ENCODE peak calls at places on chromosomes 2 and 18, in four cellular contexts. One of them, this sample, is unnamed.

GRCh38 chr18:9913526-9914333 is at the start of gene VAPA:
- DNase-seq in uterus: peak
- DNase-seq in pancreas: peak
- DNase-seq in left ventricle myocardium inferior: peak
- DNase-seq in this sample: peak

GRCh38 chr2:144595686-144596073 is 75.8 kb upstream of the ZEB2 start:
- DNase-seq in uterus: no peak
- DNase-seq in pancreas: no peak
- DNase-seq in left ventricle myocardium inferior: no peak
- DNase-seq in this sample: no peak

GRCh38 chr2:240060977-240061591 is 7.8 kb upstream of the OR6B3 start:
- DNase-seq in uterus: no peak
- DNase-seq in pancreas: peak
- DNase-seq in left ventricle myocardium inferior: no peak
- DNase-seq in this sample: peak

GRCh38 chr2:15918761-15919356 is 21.5 kb upstream of the MYCN start:
- DNase-seq in uterus: no peak
- DNase-seq in pancreas: no peak
- DNase-seq in left ventricle myocardium inferior: no peak
- DNase-seq in this sample: no peak

GRCh38 chr2:216344958-216345315 is 27.3 kb downstream of the MARCHF4 start:
- DNase-seq in uterus: no peak
- DNase-seq in pancreas: no peak
- DNase-seq in left ventricle myocardium inferior: no peak
- DNase-seq in this sample: no peak

GRCh38 chr2:100188326-100188725 is 45.9 kb upstream of the AFF3 start:
- DNase-seq in uterus: no peak
- DNase-seq in pancreas: no peak
- DNase-seq in left ventricle myocardium inferior: no peak
- DNase-seq in this sample: no peak

GRCh38 chr2:196353717-196354116 is 182.3 kb upstream of the STK17B start:
- DNase-seq in uterus: no peak
- DNase-seq in pancreas: no peak
- DNase-seq in left ventricle myocardium inferior: no peak
- DNase-seq in this sample: no peak

GRCh38 chr2:99565227-99565626 is 75.4 kb upstream of the REV1 start:
- DNase-seq in uterus: no peak
- DNase-seq in pancreas: no peak
- DNase-seq in left ventricle myocardium inferior: no peak
- DNase-seq in this sample: no peak

GRCh38 chr2:164706522-164706921 is 85.2 kb upstream of the GRB14 start:
- DNase-seq in uterus: no peak
- DNase-seq in pancreas: no peak
- DNase-seq in left ventricle myocardium inferior: no peak
- DNase-seq in this sample: no peak

GRCh38 chr2:149629003-149629402 is 41.4 kb upstream of the MMADHC start:
- DNase-seq in uterus: no peak
- DNase-seq in pancreas: no peak
- DNase-seq in left ventricle myocardium inferior: no peak
- DNase-seq in this sample: no peak

GRCh38 chr18:30333310-30333709 is 709.2 kb downstream of the DSC3 start:
- DNase-seq in uterus: no peak
- DNase-seq in pancreas: no peak
- DNase-seq in left ventricle myocardium inferior: no peak
- DNase-seq in this sample: no peak

GRCh38 chr2:132909427-132909826 is 239.4 kb upstream of the LYPD1 start:
- DNase-seq in uterus: no peak
- DNase-seq in pancreas: no peak
- DNase-seq in left ventricle myocardium inferior: no peak
- DNase-seq in this sample: no peak

GRCh38 chr2:240013343-240013742 is 11.8 kb downstream of the NDUFA10 start:
- DNase-seq in uterus: no peak
- DNase-seq in pancreas: no peak
- DNase-seq in left ventricle myocardium inferior: no peak
- DNase-seq in this sample: no peak

GRCh38 chr2:16019617-16020351 is 79.4 kb downstream of the MYCN start:
- DNase-seq in uterus: no peak
- DNase-seq in pancreas: no peak
- DNase-seq in left ventricle myocardium inferior: no peak
- DNase-seq in this sample: no peak

GRCh38 chr2:285506-285905 is 2.4 kb downstream of the ALKAL2 start:
- DNase-seq in uterus: no peak
- DNase-seq in pancreas: no peak
- DNase-seq in left ventricle myocardium inferior: no peak
- DNase-seq in this sample: no peak

GRCh38 chr2:24049485-24050021 is at the start of gene FKBP1B:
- DNase-seq in uterus: peak
- DNase-seq in pancreas: peak
- DNase-seq in left ventricle myocardium inferior: peak
- DNase-seq in this sample: no peak

GRCh38 chr2:113124181-113124961 is 3.0 kb upstream of the IL1RN start:
- DNase-seq in uterus: no peak
- DNase-seq in pancreas: no peak
- DNase-seq in left ventricle myocardium inferior: no peak
- DNase-seq in this sample: peak

GRCh38 chr2:10057231-10058107 is 14.1 kb downstream of the KLF11 start:
- DNase-seq in uterus: peak
- DNase-seq in pancreas: no peak
- DNase-seq in left ventricle myocardium inferior: peak
- DNase-seq in this sample: no peak

GRCh38 chr2:167675906-167676305 is 571.5 kb downstream of the STK39 start:
- DNase-seq in uterus: no peak
- DNase-seq in pancreas: no peak
- DNase-seq in left ventricle myocardium inferior: no peak
- DNase-seq in this sample: no peak

GRCh38 chr2:236659758-236660150 is 90.1 kb downstream of the ACKR3 start:
- DNase-seq in uterus: peak
- DNase-seq in pancreas: no peak
- DNase-seq in left ventricle myocardium inferior: no peak
- DNase-seq in this sample: no peak

GRCh38 chr18:12315911-12316310 is 7.9 kb downstream of the TUBB6 start:
- DNase-seq in uterus: no peak
- DNase-seq in pancreas: peak
- DNase-seq in left ventricle myocardium inferior: peak
- DNase-seq in this sample: no peak

GRCh38 chr2:237143676-237144440 is 58.2 kb downstream of the COPS8 start:
- DNase-seq in uterus: no peak
- DNase-seq in pancreas: no peak
- DNase-seq in left ventricle myocardium inferior: no peak
- DNase-seq in this sample: no peak

GRCh38 chr2:150449856-150450255 is 37.6 kb downstream of the RND3 start:
- DNase-seq in uterus: no peak
- DNase-seq in pancreas: no peak
- DNase-seq in left ventricle myocardium inferior: no peak
- DNase-seq in this sample: no peak

GRCh38 chr2:7417845-7418244 is 500.6 kb downstream of the RNF144A start:
- DNase-seq in uterus: no peak
- DNase-seq in pancreas: no peak
- DNase-seq in left ventricle myocardium inferior: no peak
- DNase-seq in this sample: no peak

GRCh38 chr18:67433971-67434370 is 82.5 kb downstream of the DSEL start:
- DNase-seq in uterus: no peak
- DNase-seq in pancreas: no peak
- DNase-seq in left ventricle myocardium inferior: no peak
- DNase-seq in this sample: no peak

GRCh38 chr2:241041557-241042158 is 43.2 kb downstream of the SNED1 start:
- DNase-seq in uterus: no peak
- DNase-seq in pancreas: no peak
- DNase-seq in left ventricle myocardium inferior: no peak
- DNase-seq in this sample: no peak

GRCh38 chr2:3377279-3377611 is 373 bp downstream of the EIPR1 start:
- DNase-seq in uterus: no peak
- DNase-seq in pancreas: no peak
- DNase-seq in left ventricle myocardium inferior: no peak
- DNase-seq in this sample: no peak

GRCh38 chr2:216206041-216206699 is 97.0 kb downstream of the XRCC5 start:
- DNase-seq in uterus: no peak
- DNase-seq in pancreas: no peak
- DNase-seq in left ventricle myocardium inferior: no peak
- DNase-seq in this sample: no peak

GRCh38 chr2:193985272-193985671 is 1671.8 kb upstream of the SLC39A10 start:
- DNase-seq in uterus: no peak
- DNase-seq in pancreas: no peak
- DNase-seq in left ventricle myocardium inferior: no peak
- DNase-seq in this sample: no peak

GRCh38 chr18:67132919-67133318 is 383.6 kb downstream of the DSEL start:
- DNase-seq in uterus: no peak
- DNase-seq in pancreas: no peak
- DNase-seq in left ventricle myocardium inferior: no peak
- DNase-seq in this sample: no peak

DNA sequence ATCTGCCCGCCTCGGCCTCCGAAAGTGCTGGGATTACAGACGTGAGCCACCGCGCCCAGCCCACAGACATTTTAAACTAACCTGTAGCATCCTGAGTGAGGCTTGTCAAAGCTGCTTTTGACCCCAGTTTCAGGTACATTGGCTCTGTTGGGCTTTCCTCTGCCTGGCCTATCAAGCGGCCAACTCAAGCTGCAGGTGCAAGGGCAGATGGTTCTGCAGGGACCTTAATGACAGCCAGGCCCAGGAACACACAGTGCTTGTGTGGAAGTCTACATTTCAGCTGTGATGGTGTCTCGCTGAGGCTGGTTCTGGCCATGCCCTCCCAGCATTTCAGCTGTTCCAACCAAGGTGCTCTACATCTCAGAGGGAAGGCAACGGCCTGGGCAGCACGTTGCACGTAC is 18.4 kb downstream of the INPP4A start:
- DNase-seq in uterus: no peak
- DNase-seq in pancreas: no peak
- DNase-seq in left ventricle myocardium inferior: no peak
- DNase-seq in this sample: no peak
- H3K27ac ChIP-seq in uterus: no peak
- H3K27ac ChIP-seq in pancreas: no peak
- H3K27ac ChIP-seq in left ventricle myocardium inferior: no peak
- H3K27ac ChIP-seq in this sample: no peak

DNA sequence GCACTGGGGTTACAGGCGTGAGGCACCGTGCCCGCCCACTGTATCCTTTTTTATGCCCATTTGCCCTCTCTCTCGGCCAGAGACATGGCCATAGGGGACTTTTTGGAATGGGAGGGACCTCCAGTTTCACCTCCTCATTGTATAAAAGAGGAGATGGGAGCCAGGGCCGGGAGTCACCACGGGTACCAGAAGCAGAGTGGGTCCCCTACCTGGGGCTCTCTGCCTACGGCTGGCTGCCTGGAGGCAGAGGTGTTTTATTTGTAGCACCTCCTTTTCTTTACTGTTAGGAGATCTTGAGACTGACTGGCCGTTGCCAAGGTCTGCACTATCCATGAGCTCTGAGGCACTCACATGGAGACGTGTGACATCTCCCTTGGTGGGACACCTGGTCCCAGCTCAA is 162.8 kb downstream of the LDLRAD4 start:
- DNase-seq in uterus: no peak
- DNase-seq in pancreas: no peak
- DNase-seq in left ventricle myocardium inferior: no peak
- DNase-seq in this sample: no peak
- H3K27ac ChIP-seq in uterus: peak
- H3K27ac ChIP-seq in pancreas: peak
- H3K27ac ChIP-seq in left ventricle myocardium inferior: peak
- H3K27ac ChIP-seq in this sample: no peak

GRCh38 chr2:127719301-127720218 is 18.3 kb downstream of the SFT2D3 start:
- DNase-seq in uterus: no peak
- DNase-seq in pancreas: no peak
- DNase-seq in left ventricle myocardium inferior: no peak
- DNase-seq in this sample: no peak

GRCh38 chr2:127721311-127721977 is 20.1 kb downstream of the SFT2D3 start:
- DNase-seq in uterus: no peak
- DNase-seq in pancreas: no peak
- DNase-seq in left ventricle myocardium inferior: no peak
- DNase-seq in this sample: no peak

GRCh38 chr2:127721978-127722355 is 20.7 kb downstream of the SFT2D3 start:
- DNase-seq in uterus: no peak
- DNase-seq in pancreas: no peak
- DNase-seq in left ventricle myocardium inferior: no peak
- DNase-seq in this sample: no peak

GRCh38 chr2:127726158-127726880 is 25.0 kb downstream of the SFT2D3 start:
- DNase-seq in uterus: no peak
- DNase-seq in pancreas: no peak
- DNase-seq in left ventricle myocardium inferior: no peak
- DNase-seq in this sample: no peak

DNA sequence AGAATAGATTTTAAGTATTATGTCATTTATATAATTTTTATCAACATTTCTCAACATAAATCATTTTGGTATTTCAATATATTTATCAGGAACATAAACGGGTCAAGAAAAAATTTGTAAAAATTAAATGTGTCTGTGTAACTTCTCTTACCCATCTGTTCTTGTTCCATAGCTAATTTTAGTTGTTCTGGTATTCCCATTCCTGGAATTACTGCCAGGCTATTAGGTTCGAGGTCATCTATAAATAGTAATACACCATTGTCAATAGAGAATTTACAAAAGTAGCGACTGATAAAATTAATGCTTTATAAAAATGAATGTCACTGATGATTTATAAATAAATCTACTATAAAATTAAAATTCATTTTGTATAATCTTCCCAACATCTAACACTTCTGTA is 21.5 kb downstream of the SFT2D3 start:
- DNase-seq in uterus: no peak
- DNase-seq in pancreas: no peak
- DNase-seq in left ventricle myocardium inferior: no peak
- DNase-seq in this sample: no peak
- H3K27ac ChIP-seq in uterus: no peak
- H3K27ac ChIP-seq in pancreas: no peak
- H3K27ac ChIP-seq in left ventricle myocardium inferior: peak
- H3K27ac ChIP-seq in this sample: no peak

GRCh38 chr2:160321025-160321424 is 121.0 kb upstream of the ITGB6 start:
- DNase-seq in uterus: no peak
- DNase-seq in pancreas: no peak
- DNase-seq in left ventricle myocardium inferior: no peak
- DNase-seq in this sample: no peak

GRCh38 chr2:160322320-160322719 is 122.2 kb upstream of the ITGB6 start:
- DNase-seq in uterus: no peak
- DNase-seq in pancreas: no peak
- DNase-seq in left ventricle myocardium inferior: no peak
- DNase-seq in this sample: no peak

GRCh38 chr2:160319700-160320099 is 119.6 kb upstream of the ITGB6 start:
- DNase-seq in uterus: no peak
- DNase-seq in pancreas: no peak
- DNase-seq in left ventricle myocardium inferior: no peak
- DNase-seq in this sample: no peak

GRCh38 chr2:160315337-160315736 is 115.3 kb upstream of the ITGB6 start:
- DNase-seq in uterus: no peak
- DNase-seq in pancreas: no peak
- DNase-seq in left ventricle myocardium inferior: no peak
- DNase-seq in this sample: no peak

GRCh38 chr2:160317113-160318099 is 117.3 kb upstream of the ITGB6 start:
- DNase-seq in uterus: peak
- DNase-seq in pancreas: no peak
- DNase-seq in left ventricle myocardium inferior: no peak
- DNase-seq in this sample: no peak
- H3K27ac ChIP-seq in uterus: peak
- H3K27ac ChIP-seq in pancreas: no peak
- H3K27ac ChIP-seq in left ventricle myocardium inferior: peak
- H3K27ac ChIP-seq in this sample: no peak

GRCh38 chr2:66930499-66931165 is 466.5 kb upstream of the ETAA1 start:
- DNase-seq in uterus: no peak
- DNase-seq in pancreas: no peak
- DNase-seq in left ventricle myocardium inferior: no peak
- DNase-seq in this sample: no peak
- H3K27ac ChIP-seq in uterus: peak
- H3K27ac ChIP-seq in pancreas: peak
- H3K27ac ChIP-seq in left ventricle myocardium inferior: no peak
- H3K27ac ChIP-seq in this sample: no peak

This sample was measured in substantia nigra.